ENCODE peak calls at places on chromosomes 4 and X, in nine cellular contexts. O, W, N, H, F, E, S, G and I are unnamed samples.

GRCh38 chr4:112747035-112747434 is 110.1 kb downstream of the LARP7 start:
- DNase-seq in O (no peak), W (no peak), N (no peak), H (no peak), F (peak), E (no peak), S (no peak), G (no peak), I (no peak)

GRCh38 chr4:127930175-127930574 is 34.8 kb downstream of the MFSD8 start:
- DNase-seq in O (no peak), W (no peak), N (no peak), H (no peak), F (no peak), E (no peak), S (no peak), G (no peak), I (no peak)

GRCh38 chr4:73470728-73471127 is 10.8 kb upstream of the AFM start:
- DNase-seq in O (no peak), W (no peak), N (no peak), H (no peak), F (no peak), E (no peak), S (no peak), G (no peak), I (no peak)

GRCh38 chr4:110518889-110519490 is 43.0 kb downstream of the ENPEP start:
- DNase-seq in O (no peak), W (no peak), N (no peak), H (peak), F (peak), E (peak), S (no peak), G (no peak), I (no peak)

GRCh38 chrX:17642891-17643290 is 94.4 kb upstream of the SCML1 start:
- DNase-seq in O (no peak), W (no peak), N (no peak), H (no peak), F (peak), E (no peak), S (no peak), G (no peak), I (no peak)

GRCh38 chr4:5220028-5220427 is 168.7 kb downstream of the STK32B start:
- DNase-seq in O (no peak), W (no peak), N (no peak), H (no peak), F (peak), E (peak), S (no peak), G (no peak), I (no peak)

GRCh38 chr4:24488399-24489164 is 95.8 kb downstream of the DHX15 start:
- DNase-seq in O (peak), W (no peak), N (peak), H (peak), F (no peak), E (peak), S (peak), G (no peak), I (peak)

GRCh38 chrX:107675823-107676555 is 47.7 kb downstream of the PRPS1 start:
- DNase-seq in O (no peak), W (no peak), N (no peak), H (peak), F (no peak), E (peak), S (no peak), G (no peak), I (peak)

GRCh38 chrX:153598541-153599191 is at the start of gene CCNQ:
- DNase-seq in O (no peak), W (no peak), N (peak), H (peak), F (peak), E (peak), S (no peak), G (peak), I (no peak)

GRCh38 chr4:19791422-19792113 is 460.1 kb upstream of the SLIT2 start:
- DNase-seq in O (no peak), W (no peak), N (no peak), H (no peak), F (no peak), E (no peak), S (no peak), G (no peak), I (no peak)

GRCh38 chr4:177250056-177250696 is 59.5 kb upstream of the NEIL3 start:
- DNase-seq in O (peak), W (peak), N (peak), H (peak), F (peak), E (peak), S (peak), G (peak), I (peak)

GRCh38 chrX:154136627-154137161 is 7.3 kb upstream of the OPN1LW start:
- DNase-seq in O (peak), W (peak), N (peak), H (peak), F (peak), E (peak), S (peak), G (peak), I (peak)